ENCODE peak calls at places on chromosomes 2 and 18, in four cellular contexts. R is caudate nucleus; D is HepG2; E is effector memory CD4-positive, alpha-beta T cell. N is an unnamed sample.

GRCh38 chr2:26740890-26741302 is 23.2 kb upstream of the SLC35F6 start:
- DNase-seq in D (no peak), E (no peak), R (no peak), N (no peak)

GRCh38 chr18:50161806-50162205 is 33.1 kb downstream of the MYO5B start:
- DNase-seq in R (no peak), D (no peak), E (no peak), N (no peak)

GRCh38 chr2:126858991-126859390 is 39.7 kb upstream of the TEX51 start:
- DNase-seq in E (no peak), R (no peak), D (no peak), N (no peak)

GRCh38 chr18:13583567-13584245 is 142.7 kb downstream of the FAM210A start:
- DNase-seq in D (no peak), E (no peak), R (no peak), N (no peak)

GRCh38 chr18:48674758-48675157 is 135.9 kb downstream of the CTIF start:
- DNase-seq in D (no peak), E (no peak), R (no peak), N (no peak)

GRCh38 chr2:7530001-7530400 is 612.8 kb downstream of the RNF144A start:
- DNase-seq in R (no peak), D (no peak), E (no peak), N (no peak)

GRCh38 chr2:168196764-168197180 is 50.6 kb downstream of the STK39 start:
- DNase-seq in E (no peak), D (peak; percentile 92), R (no peak), N (no peak)

GRCh38 chr18:79393181-79393598 is 2.5 kb upstream of the NFATC1 start:
- DNase-seq in D (no peak), R (no peak), E (no peak), N (peak; percentile 60)

GRCh38 chr2:38380397-38381130 is 3.5 kb upstream of the ATL2 start:
- DNase-seq in R (no peak), E (no peak), D (peak; percentile 42), N (no peak)

GRCh38 chr2:39778775-39779751 is at the start of gene THUMPD2:
- DNase-seq in R (peak; percentile 43), D (peak; percentile 51), E (no peak), N (peak; percentile 55)

GRCh38 chr2:101517753-101518152 is 42.8 kb upstream of the RFX8 start:
- DNase-seq in D (peak; percentile 45), E (no peak), R (no peak), N (no peak)

GRCh38 chr18:23373564-23373963 is 79.5 kb upstream of the RIOK3 start:
- DNase-seq in E (no peak), R (no peak), D (no peak), N (no peak)

GRCh38 chr18:457120-457519 is 43.4 kb downstream of the COLEC12 start:
- DNase-seq in D (no peak), E (no peak), R (no peak), N (no peak)

GRCh38 chr18:50877545-50878265 is 1.2 kb upstream of the ME2 start:
- DNase-seq in E (no peak), D (no peak), R (no peak), N (no peak)

GRCh38 chr2:237440819-237441281 is 26.9 kb upstream of the COL6A3 start:
- DNase-seq in R (no peak), E (no peak), D (no peak), N (no peak)

GRCh38 chr18:3679254-3679653 is 229.3 kb downstream of the TGIF1 start:
- DNase-seq in E (no peak), R (no peak), D (no peak), N (no peak)

GRCh38 chr18:51461956-51462355 is 264.5 kb upstream of the MEX3C start:
- DNase-seq in R (no peak), D (no peak), E (no peak), N (no peak)

GRCh38 chr2:238117199-238118154 is 17.3 kb downstream of the ESPNL start:
- DNase-seq in R (no peak), D (no peak), E (no peak), N (no peak)

GRCh38 chr2:179518891-179519290 is 254.3 kb upstream of the SESTD1 start:
- DNase-seq in D (no peak), E (no peak), R (no peak), N (no peak)

GRCh38 chr2:239979243-239980023 is 45.7 kb downstream of the NDUFA10 start:
- DNase-seq in R (no peak), D (no peak), E (no peak), N (no peak)

GRCh38 chr18:39647627-39648502 is 2082.3 kb upstream of the CELF4 start:
- DNase-seq in D (no peak), E (no peak), R (no peak), N (no peak)

DNA sequence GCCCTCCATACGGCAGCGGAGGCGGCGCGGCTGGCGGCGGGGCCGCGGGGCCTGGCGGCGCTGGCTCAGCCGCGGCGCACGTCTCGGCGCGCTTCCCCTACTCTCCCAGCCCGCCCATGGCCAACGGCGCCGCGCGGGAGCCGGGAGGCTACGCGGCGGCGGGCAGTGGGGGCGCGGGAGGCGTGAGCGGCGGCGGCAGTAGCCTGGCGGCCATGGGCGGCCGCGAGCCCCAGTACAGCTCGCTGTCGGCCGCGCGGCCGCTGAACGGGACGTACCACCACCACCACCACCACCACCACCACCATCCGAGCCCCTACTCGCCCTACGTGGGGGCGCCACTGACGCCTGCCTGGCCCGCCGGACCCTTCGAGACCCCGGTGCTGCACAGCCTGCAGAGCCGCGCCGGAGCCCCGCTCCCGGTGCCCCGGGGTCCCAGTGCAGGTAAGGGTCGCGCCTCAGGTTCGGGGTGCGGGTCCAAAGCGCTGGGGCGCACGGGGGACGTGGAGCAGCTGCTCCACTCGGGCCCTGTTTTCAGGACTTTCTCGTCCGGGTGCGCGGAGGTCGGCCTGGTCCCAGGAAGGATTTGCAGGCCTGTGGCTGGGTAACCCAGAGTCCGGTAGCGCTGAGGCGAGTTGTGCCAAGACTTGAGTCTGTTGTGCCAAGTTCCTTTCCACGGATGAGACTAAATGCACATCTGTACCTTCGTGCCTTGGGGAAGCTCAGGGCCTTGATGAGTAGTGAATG is 2.6 kb downstream of the GATA6 start:
- DNase-seq in R (no peak), E (no peak), D (no peak), N (no peak)
- H3K27ac ChIP-seq in R (no peak overlapping the region), E (no peak overlapping the region), D (no peak overlapping the region), N (no peak overlapping the region)

GRCh38 chr2:129765326-129766158 is 213.9 kb upstream of the RAB6C start:
- DNase-seq in E (no peak), D (no peak), R (no peak), N (no peak)
- H3K27ac ChIP-seq in E (no peak overlapping the region), D (no peak overlapping the region), R (no peak overlapping the region), N (no peak overlapping the region)

DNA sequence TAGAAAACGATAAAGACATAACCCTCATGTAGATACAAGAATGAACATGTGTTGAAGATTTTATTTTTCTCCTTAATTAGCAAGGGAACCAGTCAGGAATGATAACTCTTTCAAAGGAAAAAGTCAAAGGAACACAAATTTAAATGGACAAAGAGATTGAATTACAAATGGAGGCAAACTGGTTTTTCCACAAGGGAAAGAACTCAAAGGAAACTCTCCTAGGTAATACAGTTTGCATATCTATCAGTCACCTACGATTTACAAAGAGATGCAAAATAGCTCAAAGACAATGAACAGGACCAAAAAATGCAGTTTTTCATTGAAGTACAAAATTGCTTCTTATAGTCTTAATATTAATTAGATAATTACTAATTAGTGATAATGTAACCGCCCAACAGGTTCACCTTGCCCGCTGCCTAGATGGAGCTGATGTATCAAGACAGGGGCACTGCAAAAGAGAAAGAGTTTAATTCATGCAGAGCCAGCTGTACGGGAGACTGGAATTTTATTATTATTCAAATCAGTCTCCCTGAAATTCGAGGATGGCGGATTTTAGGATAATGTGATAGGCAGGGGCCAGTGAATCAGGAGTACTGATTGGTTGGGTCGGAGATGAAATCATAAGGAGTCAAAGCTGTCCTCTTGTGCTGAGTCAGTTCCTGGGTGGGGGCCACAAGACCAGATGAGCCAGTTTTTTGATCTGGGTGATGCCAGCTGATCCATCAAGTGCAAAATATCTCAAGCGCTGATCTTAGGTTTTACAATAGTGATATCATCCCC is 151.0 kb downstream of the TMEM17 start:
- DNase-seq in R (no peak), D (no peak), E (no peak), N (no peak)
- H3K27ac ChIP-seq in R (no peak overlapping the region), D (no peak overlapping the region), E (no peak overlapping the region), N (no peak overlapping the region)

DNA sequence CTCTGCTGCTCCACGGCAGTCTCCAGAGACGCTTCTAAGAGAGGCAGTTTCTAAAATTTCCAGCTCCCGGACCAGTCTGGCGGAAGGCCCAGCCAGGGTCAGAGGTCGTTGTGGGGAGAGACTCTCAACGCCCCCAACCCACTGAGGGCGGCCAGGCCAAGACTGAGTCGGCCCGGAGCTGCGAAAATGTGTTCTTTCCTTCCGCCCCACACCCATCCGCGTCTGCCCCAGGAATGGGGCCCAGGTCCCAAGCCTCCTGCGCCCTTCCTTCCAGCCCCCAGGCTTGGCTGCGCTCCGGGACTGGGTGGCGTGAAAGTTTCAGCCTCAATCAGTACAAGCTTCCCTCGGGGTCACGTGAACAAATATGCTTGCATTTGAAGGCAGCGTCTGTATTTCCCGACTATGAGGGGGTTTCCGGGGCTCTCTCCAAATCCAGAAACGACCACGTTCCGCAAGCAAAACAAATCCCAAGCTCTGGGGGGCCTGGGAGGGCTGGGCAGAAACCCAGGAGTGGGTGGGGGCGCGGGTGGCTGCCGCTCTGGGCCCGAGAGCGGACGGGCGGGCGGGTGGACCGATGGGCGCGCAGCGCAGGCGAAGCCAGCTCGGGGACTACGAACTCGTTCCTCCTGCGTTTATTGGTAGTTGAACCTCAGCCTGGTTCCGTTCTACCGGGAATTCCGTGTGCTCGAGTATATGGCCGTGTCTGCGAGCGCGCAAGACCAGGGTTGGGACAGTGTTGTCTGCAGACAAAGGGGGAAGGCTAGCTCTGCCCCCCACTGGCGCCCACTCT is 3.3 kb downstream of the HOXD3 start:
- DNase-seq in R (no peak), D (no peak), E (no peak), N (no peak)
- H3K27ac ChIP-seq in R (no peak overlapping the region), D (no peak overlapping the region), E (no peak overlapping the region), N (no peak overlapping the region)

DNA sequence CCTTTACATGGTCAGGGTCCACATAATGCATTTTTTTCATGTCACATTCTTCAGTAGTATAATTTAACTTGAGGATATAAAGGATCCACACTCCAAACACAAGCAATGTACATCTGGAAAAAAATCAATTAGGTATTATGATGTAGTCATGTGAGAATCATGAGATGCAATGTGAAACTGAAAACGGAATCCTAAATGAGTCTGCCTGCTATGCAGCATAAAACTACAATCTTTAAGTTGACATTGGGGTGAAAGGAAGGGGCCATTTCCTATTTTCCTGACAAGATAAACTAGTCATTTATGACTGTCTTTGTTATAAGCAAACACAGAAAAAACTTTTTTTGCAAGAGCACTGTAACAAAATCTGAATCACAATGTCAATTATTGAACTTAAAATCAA is 27.6 kb downstream of the ST3GAL5 start:
- DNase-seq in E (no peak), D (no peak), R (no peak), N (no peak)
- H3K27ac ChIP-seq in E (peak overlapping the region; percentile 49), D (no peak overlapping the region), R (no peak overlapping the region), N (no peak overlapping the region)

DNA sequence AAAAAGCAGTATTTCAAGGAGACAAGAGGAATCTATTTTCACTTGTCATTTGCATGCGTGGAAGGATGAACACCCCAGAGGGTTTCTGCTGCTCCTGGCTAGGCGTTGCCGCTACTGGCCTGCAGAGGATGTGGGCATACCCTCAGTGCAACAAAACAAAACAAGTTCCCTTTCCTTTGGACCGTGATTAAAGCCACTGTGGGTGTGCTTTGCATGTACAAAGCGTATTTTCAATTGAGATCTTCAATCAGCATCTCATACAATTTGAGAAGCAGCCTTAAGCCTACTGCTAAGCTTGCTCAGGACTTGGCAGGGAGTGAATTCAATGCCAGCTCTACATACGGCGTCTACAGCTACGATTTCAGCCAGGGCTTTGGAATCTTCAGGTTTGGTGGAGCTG is 298.4 kb downstream of the LPIN1 start:
- DNase-seq in E (no peak), R (no peak), D (no peak), N (peak; percentile 55)
- H3K27ac ChIP-seq in E (no peak overlapping the region), R (no peak overlapping the region), D (no peak overlapping the region), N (no peak overlapping the region)

N was measured in CD8-positive, alpha-beta memory T cell.